ENCODE peak calls at places on chromosomes 5 and 9, in four cellular contexts. U is activated naive CD8-positive, alpha-beta T cell treated with anti-CD3 and anti-CD28 coated beads, Interleukin-2, amount 50 U/mL, for 24 hours; G is lower lobe of right lung; N is neural crest cell. J is an unnamed sample.

GRCh38 chr9:110954822-110955291 is 83.4 kb downstream of the LPAR1 start:
- DNase-seq in U (no peak), G (no peak), N (no peak), J (no peak)

GRCh38 chr5:168123853-168124528 is 167.5 kb upstream of the WWC1 start:
- DNase-seq in U (no peak), G (no peak), N (no peak), J (no peak)

GRCh38 chr5:132190161-132190817 is 37.4 kb downstream of the P4HA2 start:
- DNase-seq in U (no peak), G (no peak), N (no peak), J (peak)

GRCh38 chr5:93343570-93343969 is 237.4 kb downstream of the NR2F1-AS1 start:
- DNase-seq in U (no peak), G (no peak), N (no peak), J (no peak)

GRCh38 chr9:105979359-105979758 is 285.0 kb downstream of the TMEM38B start:
- DNase-seq in U (no peak), G (no peak), N (no peak), J (no peak)

GRCh38 chr5:117872798-117873368 is 1115.5 kb downstream of the DTWD2 start:
- DNase-seq in U (no peak), G (no peak), N (no peak), J (no peak)

GRCh38 chr9:80592413-80592812 is 1020.6 kb downstream of the TLE4 start:
- DNase-seq in U (no peak), G (no peak), N (no peak), J (no peak)

GRCh38 chr5:169369130-169369529 is 68.2 kb upstream of the SLIT3 start:
- DNase-seq in U (no peak), G (no peak), N (no peak), J (no peak)

GRCh38 chr5:1056611-1057484 is 48.2 kb downstream of the NKD2 start:
- DNase-seq in U (no peak), G (no peak), N (no peak), J (no peak)

GRCh38 chr5:107772418-107773310 is 101.9 kb upstream of the EFNA5 start:
- DNase-seq in U (no peak), G (no peak), N (no peak), J (no peak)

GRCh38 chr5:87829214-87829551 is 416.5 kb upstream of the CCNH start:
- DNase-seq in U (no peak), G (no peak), N (no peak), J (no peak)

GRCh38 chr9:7033611-7034010 is 275.8 kb downstream of the KDM4C start:
- DNase-seq in U (no peak), G (no peak), N (no peak), J (no peak)

GRCh38 chr5:123813937-123814624 is 302.1 kb downstream of the CSNK1G3 start:
- DNase-seq in U (no peak), G (no peak), N (no peak), J (no peak)

GRCh38 chr9:70400107-70400892 is 14.2 kb downstream of the KLF9 start:
- DNase-seq in U (no peak), G (no peak), N (no peak), J (no peak)

GRCh38 chr5:135517631-135518030 is 18.1 kb downstream of the NEUROG1 start:
- DNase-seq in U (no peak), G (no peak), N (no peak), J (no peak)

GRCh38 chr5:1479581-1480188 is 34.4 kb upstream of the SLC6A3 start:
- DNase-seq in U (peak), G (peak), N (peak), J (peak)

GRCh38 chr9:132328580-132328979 is 26.2 kb downstream of the SETX start:
- DNase-seq in U (no peak), G (no peak), N (no peak), J (no peak)

GRCh38 chr5:17185776-17186175 is 31.7 kb upstream of the BASP1 start:
- DNase-seq in U (no peak), G (no peak), N (no peak), J (no peak)

GRCh38 chr5:145324101-145324500 is 511.0 kb downstream of the PRELID2 start:
- DNase-seq in U (no peak), G (no peak), N (no peak), J (no peak)

GRCh38 chr5:159310492-159310891 is 19.8 kb downstream of the IL12B start:
- DNase-seq in U (peak), G (peak), N (peak), J (peak)

GRCh38 chr5:132116072-132116471 is 42.5 kb downstream of the CSF2 start:
- DNase-seq in U (no peak), G (no peak), N (no peak), J (no peak)

GRCh38 chr5:168670881-168671575 is 91.9 kb upstream of the PANK3 start:
- DNase-seq in U (no peak), G (no peak), N (no peak), J (no peak)

GRCh38 chr9:113653746-113654604 is 190.4 kb downstream of the RGS3 start:
- DNase-seq in U (no peak), G (no peak), N (no peak), J (no peak)

GRCh38 chr9:125932012-125932411 is 184.8 kb downstream of the PBX3 start:
- DNase-seq in U (no peak), G (no peak), N (no peak), J (no peak)

GRCh38 chr5:41755705-41756104 is 114.5 kb downstream of the OXCT1 start:
- DNase-seq in U (no peak), G (no peak), N (no peak), J (no peak)

GRCh38 chr9:97752274-97752673 is 55.1 kb upstream of the XPA start:
- DNase-seq in U (no peak), G (no peak), N (no peak), J (no peak)

GRCh38 chr5:178129296-178129695 is 1.5 kb upstream of the RMND5B start:
- DNase-seq in U (no peak), G (no peak), N (no peak), J (no peak)

GRCh38 chr5:170719551-170719950 is 64.0 kb upstream of the GABRP start:
- DNase-seq in U (no peak), G (no peak), N (no peak), J (no peak)

GRCh38 chr5:65927497-65928340 is 1.3 kb downstream of the ERBIN start:
- DNase-seq in U (peak), G (no peak), N (no peak), J (no peak)

GRCh38 chr9:121282309-121283071 is 14.5 kb downstream of the GSN start:
- DNase-seq in U (no peak), G (peak), N (no peak), J (no peak)

GRCh38 chr9:21969011-21969935 is 24.9 kb downstream of the CDKN2A start:
- DNase-seq in U (no peak), G (no peak), N (no peak), J (no peak)

GRCh38 chr5:64979518-64979917 is 210.8 kb downstream of the CWC27 start:
- DNase-seq in U (no peak), G (no peak), N (no peak), J (no peak)

GRCh38 chr5:40134883-40135520 is 544.7 kb upstream of the PTGER4 start:
- DNase-seq in U (no peak), G (no peak), N (no peak), J (no peak)

GRCh38 chr9:75083188-75083976 is 4.6 kb downstream of the NMRK1 start:
- DNase-seq in U (peak), G (peak), N (no peak), J (no peak)

GRCh38 chr9:99093492-99093791 is 11.5 kb upstream of the TGFBR1 start:
- DNase-seq in U (peak), G (no peak), N (no peak), J (peak)

GRCh38 chr5:135462304-135462703 is 10.2 kb upstream of the TIFAB start:
- DNase-seq in U (peak), G (no peak), N (peak), J (peak)

GRCh38 chr9:69168709-69169217 is 5.3 kb upstream of the TJP2 start:
- DNase-seq in U (peak), G (no peak), N (no peak), J (peak)

GRCh38 chr5:60929024-60929423 is 15.8 kb downstream of the ERCC8 start:
- DNase-seq in U (no peak), G (no peak), N (no peak), J (no peak)

J was measured in activated CD8-positive, alpha-beta memory T cell treated with anti-CD3 and anti-CD28 coated beads for 24 hours.